ENCODE peak calls at places on chromosomes 6 and 20, in ten cellular contexts. V, F, Q, W, K, E, D, Z, U and G are unnamed samples.

GRCh38 chr6:136582702-136583471 is 32.7 kb upstream of the MAP7 start:
- DNase-seq in F (peak), U (no peak), D (no peak), W (peak), K (peak), V (no peak), Z (peak), Q (no peak), E (no peak), G (peak)

GRCh38 chr6:15595461-15596173 is 67.2 kb downstream of the DTNBP1 start:
- DNase-seq in Z (peak), K (no peak), E (peak), U (no peak), V (no peak), D (no peak), W (peak), F (no peak), Q (no peak), G (peak)

GRCh38 chr6:90610291-90610670 is 23.4 kb upstream of the MAP3K7 start:
- DNase-seq in Q (no peak), W (no peak), F (no peak), Z (peak), K (no peak), D (no peak), U (no peak), E (no peak), V (no peak), G (peak)

GRCh38 chr6:149031545-149032317 is 284.9 kb downstream of the UST start:
- DNase-seq in K (peak), D (no peak), U (no peak), V (no peak), F (no peak), Z (peak), W (peak), Q (peak), E (no peak), G (peak)

GRCh38 chr6:28142446-28142845 is 763 bp downstream of the ZKSCAN8 start:
- DNase-seq in W (peak), F (no peak), Z (peak), E (no peak), U (no peak), V (no peak), K (no peak), D (no peak), Q (no peak), G (peak)

GRCh38 chr20:49562341-49563014 is 5.5 kb downstream of the PTGIS start:
- DNase-seq in Q (no peak), Z (peak), V (no peak), D (no peak), F (peak), W (peak), K (no peak), E (peak), U (peak), G (peak)

GRCh38 chr6:168132531-168133184 is 53.6 kb upstream of the FRMD1 start:
- DNase-seq in D (peak), F (peak), V (no peak), E (peak), Q (no peak), U (peak), W (peak), Z (peak), K (peak), G (peak)

GRCh38 chr20:13008761-13009681 is at the start of gene SPTLC3:
- DNase-seq in W (peak), U (no peak), F (no peak), E (no peak), K (no peak), Q (no peak), D (no peak), Z (peak), V (no peak), G (peak)

GRCh38 chr6:94736231-94736630 is 841.1 kb upstream of the MANEA start:
- DNase-seq in Q (no peak), E (no peak), W (no peak), V (no peak), D (no peak), F (no peak), U (no peak), K (no peak), Z (no peak), G (no peak)

GRCh38 chr6:26345832-26346231 is 19.2 kb upstream of the BTN3A2 start:
- DNase-seq in F (no peak), W (no peak), Z (no peak), D (no peak), Q (no peak), E (no peak), K (no peak), U (no peak), V (no peak), G (no peak)

GRCh38 chr6:26457796-26458688 is at the start of gene BTN2A1:
- DNase-seq in E (peak), W (peak), K (peak), Q (peak), F (peak), Z (peak), U (peak), V (peak), D (no peak), G (peak)

GRCh38 chr6:25547797-25548196 is 104.2 kb upstream of the SCGN start:
- DNase-seq in U (no peak), Z (no peak), W (no peak), F (no peak), E (no peak), K (no peak), V (no peak), Q (no peak), D (no peak), G (no peak)

GRCh38 chr6:29561091-29561490 is 1.6 kb upstream of the UBD start:
- DNase-seq in D (no peak), K (no peak), W (no peak), Z (no peak), V (no peak), Q (no peak), E (no peak), U (no peak), F (no peak), G (no peak)

GRCh38 chr6:125307964-125308615 is 6.3 kb upstream of the HDDC2 start:
- DNase-seq in Z (no peak), D (no peak), K (no peak), Q (no peak), V (no peak), E (peak), W (no peak), U (no peak), F (no peak), G (no peak)

GRCh38 chr20:41476446-41476845 is 109.8 kb upstream of the EMILIN3 start:
- DNase-seq in U (no peak), E (no peak), Z (no peak), W (no peak), K (no peak), D (no peak), V (no peak), F (no peak), Q (no peak), G (no peak)

GRCh38 chr6:54238407-54238806 is 69.8 kb upstream of the TINAG start:
- DNase-seq in V (no peak), F (peak), U (no peak), E (no peak), W (peak), D (no peak), K (no peak), Z (peak), Q (no peak), G (peak)

GRCh38 chr6:84976516-84977420 is 212.4 kb upstream of the TBX18 start:
- DNase-seq in K (peak), Z (peak), Q (no peak), W (peak), D (no peak), F (no peak), V (no peak), U (no peak), E (no peak), G (peak)

GRCh38 chr6:33578164-33578563 is 1.9 kb downstream of the BAK1 start:
- DNase-seq in D (no peak), Z (no peak), E (no peak), U (no peak), K (no peak), W (no peak), V (no peak), Q (no peak), F (no peak), G (no peak)

GRCh38 chr6:52551483-52552277 is 25.2 kb downstream of the TRAM2 start:
- DNase-seq in W (peak), U (peak), D (no peak), Z (peak), K (no peak), Q (no peak), V (no peak), E (peak), F (no peak), G (peak)

GRCh38 chr20:45445805-45446562 is 23.6 kb upstream of the WFDC2 start:
- DNase-seq in F (no peak), W (peak), Z (peak), Q (no peak), D (no peak), E (no peak), K (peak), U (no peak), V (no peak), G (peak)

GRCh38 chr6:119962505-119962904 is 612.9 kb upstream of the MAN1A1 start:
- DNase-seq in D (no peak), U (no peak), F (no peak), W (no peak), Q (no peak), Z (no peak), E (no peak), V (no peak), K (no peak), G (no peak)

GRCh38 chr6:42690151-42690702 is 32.2 kb downstream of the PRPH2 start:
- DNase-seq in W (peak), U (no peak), Q (no peak), V (no peak), E (no peak), Z (peak), F (no peak), K (no peak), D (no peak), G (peak)

GRCh38 chr20:50794181-50794845 is 548 bp upstream of the BCAS4 start:
- DNase-seq in F (no peak), E (no peak), Q (no peak), K (no peak), D (no peak), W (no peak), Z (no peak), V (no peak), U (no peak), G (no peak)

GRCh38 chr6:99219788-99220187 is 129.7 kb downstream of the FAXC start:
- DNase-seq in D (no peak), K (no peak), V (no peak), Q (no peak), U (no peak), F (no peak), E (no peak), W (no peak), Z (no peak), G (no peak)

GRCh38 chr20:53786445-53787267 is 193.0 kb upstream of the ZNF217 start:
- DNase-seq in V (no peak), Z (no peak), Q (peak), K (no peak), W (no peak), U (no peak), D (no peak), E (no peak), F (no peak), G (no peak)

GRCh38 chr20:41086402-41087324 is 50.7 kb upstream of the PLCG1 start:
- DNase-seq in Z (no peak), Q (no peak), K (no peak), W (no peak), U (no peak), D (no peak), E (no peak), F (no peak), V (no peak), G (no peak)

GRCh38 chr6:138246650-138247440 is 28.6 kb upstream of the PBOV1 start:
- DNase-seq in F (no peak), Z (no peak), K (no peak), D (no peak), Q (no peak), W (no peak), V (no peak), E (no peak), U (no peak), G (no peak)

GRCh38 chr6:157710604-157711003 is 112.4 kb upstream of the SNX9 start:
- DNase-seq in F (no peak), U (no peak), W (peak), D (no peak), Z (no peak), V (no peak), Q (no peak), E (peak), K (no peak), G (peak)

GRCh38 chr6:67112120-67112519 is 1405.1 kb upstream of the EYS start:
- DNase-seq in V (no peak), Q (no peak), D (no peak), K (no peak), E (no peak), F (no peak), U (no peak), Z (peak), W (no peak), G (no peak)

GRCh38 chr6:18209539-18210197 is 54.4 kb downstream of the KDM1B start:
- DNase-seq in E (no peak), V (no peak), W (no peak), F (no peak), Z (no peak), K (no peak), Q (no peak), D (no peak), U (no peak), G (no peak)

GRCh38 chr6:9186148-9186547 is 750.8 kb upstream of the SLC35B3 start:
- DNase-seq in K (no peak), E (no peak), Z (no peak), D (no peak), Q (no peak), F (no peak), U (no peak), W (no peak), V (no peak), G (no peak)

GRCh38 chr20:329851-330232 is 4.5 kb downstream of the SOX12 start:
- DNase-seq in E (no peak), Q (no peak), F (no peak), V (no peak), Z (no peak), U (no peak), D (no peak), K (no peak), W (no peak), G (no peak)

GRCh38 chr6:112835078-112835477 is 487.9 kb downstream of the RFPL4B start:
- DNase-seq in E (no peak), V (no peak), Q (no peak), D (no peak), F (no peak), K (no peak), U (no peak), Z (no peak), W (no peak), G (no peak)

GRCh38 chr20:15033269-15033668 is 695.9 kb upstream of the FLRT3 start:
- DNase-seq in Z (no peak), Q (no peak), K (no peak), W (no peak), D (no peak), E (no peak), F (no peak), U (no peak), V (no peak), G (no peak)

GRCh38 chr6:2893276-2893675 is 9.8 kb downstream of the SERPINB9 start:
- DNase-seq in K (no peak), Q (no peak), V (no peak), E (no peak), U (no peak), D (no peak), F (no peak), Z (no peak), W (no peak), G (no peak)

DNA sequence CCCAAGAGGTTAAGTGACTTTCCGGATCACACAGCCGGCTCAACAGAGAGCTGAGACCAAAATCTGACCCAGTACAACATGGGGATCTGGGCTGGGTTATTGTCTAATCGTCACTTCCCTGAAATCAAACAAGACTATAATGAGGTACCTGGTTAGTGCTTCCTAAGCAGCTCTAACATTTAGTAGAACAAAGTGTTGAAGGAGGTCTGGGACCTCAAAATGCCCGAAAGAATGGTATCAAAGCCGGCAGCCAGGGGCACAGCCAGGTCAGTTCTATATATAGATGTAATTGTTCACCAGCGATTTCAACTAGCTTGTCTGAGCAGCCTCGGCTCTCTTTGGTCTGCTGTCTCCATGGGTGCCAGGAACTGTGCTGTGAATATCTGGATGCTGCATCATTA is 245.5 kb upstream of the ECI2 start:
- DNase-seq in E (peak), D (no peak), W (no peak), V (no peak), Q (no peak), F (no peak), Z (peak), U (no peak), K (no peak), G (peak)
- TF ChIP-seq CTCF in E (no peak), D (no peak), W (no peak), V (no peak), Q (no peak), F (no peak), Z (no peak), U (no peak), K (no peak), G (no peak)

DNA sequence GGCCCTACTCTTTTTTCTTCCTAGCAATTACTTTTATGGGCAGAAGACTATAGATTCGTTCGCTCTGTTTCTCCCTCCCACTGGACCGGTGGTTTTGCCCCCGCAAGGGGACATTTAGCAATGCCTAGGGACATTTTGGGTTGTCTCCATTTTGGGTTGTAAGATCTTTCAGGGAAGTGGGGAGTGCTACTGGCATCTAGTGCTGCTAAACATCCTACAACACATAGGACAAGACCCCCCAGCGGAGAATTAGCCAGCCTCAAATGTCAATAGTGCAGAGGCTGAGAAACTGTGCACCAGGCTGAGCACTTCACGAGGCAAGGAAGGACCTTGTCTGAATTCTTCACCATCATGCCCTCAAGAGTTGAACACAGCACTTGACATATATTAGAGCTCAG is 4.8 kb upstream of the ZMYND8 start:
- DNase-seq in D (no peak), U (no peak), F (no peak), K (no peak), E (no peak), Z (no peak), V (no peak), W (no peak), Q (no peak), G (no peak)
- H3K4me3 ChIP-seq in D (no peak), U (peak), F (no peak), K (no peak), E (no peak), Z (no peak), V (no peak), W (no peak), Q (peak), G (no peak)

GRCh38 chr20:32451682-32452461 is 93.7 kb downstream of the ASXL1 start:
- DNase-seq in D (no peak), E (no peak), V (no peak), K (no peak), Z (no peak), F (no peak), Q (no peak), W (no peak), U (no peak), G (no peak)

GRCh38 chr20:32449890-32450401 is 91.8 kb downstream of the ASXL1 start:
- DNase-seq in Z (no peak), D (no peak), U (no peak), Q (no peak), K (no peak), W (no peak), E (no peak), F (no peak), V (no peak), G (no peak)

GRCh38 chr20:32450484-32451061 is 92.4 kb downstream of the ASXL1 start:
- DNase-seq in K (no peak), F (no peak), V (no peak), U (no peak), W (no peak), Z (no peak), Q (no peak), D (no peak), E (no peak), G (no peak)

GRCh38 chr20:32452776-32453466 is 94.8 kb downstream of the ASXL1 start:
- DNase-seq in W (no peak), K (no peak), Z (no peak), E (no peak), Q (no peak), V (no peak), F (no peak), U (no peak), D (no peak), G (no peak)

GRCh38 chr20:32451340-32451681 is 93.2 kb downstream of the ASXL1 start:
- DNase-seq in Z (no peak), E (no peak), Q (no peak), K (no peak), V (no peak), W (no peak), D (no peak), F (no peak), U (no peak), G (no peak)
- TF ChIP-seq CTCF in Z (no peak), E (no peak), Q (no peak), K (no peak), V (no peak), W (no peak), D (no peak), F (no peak), U (no peak), G (no peak)

DNA sequence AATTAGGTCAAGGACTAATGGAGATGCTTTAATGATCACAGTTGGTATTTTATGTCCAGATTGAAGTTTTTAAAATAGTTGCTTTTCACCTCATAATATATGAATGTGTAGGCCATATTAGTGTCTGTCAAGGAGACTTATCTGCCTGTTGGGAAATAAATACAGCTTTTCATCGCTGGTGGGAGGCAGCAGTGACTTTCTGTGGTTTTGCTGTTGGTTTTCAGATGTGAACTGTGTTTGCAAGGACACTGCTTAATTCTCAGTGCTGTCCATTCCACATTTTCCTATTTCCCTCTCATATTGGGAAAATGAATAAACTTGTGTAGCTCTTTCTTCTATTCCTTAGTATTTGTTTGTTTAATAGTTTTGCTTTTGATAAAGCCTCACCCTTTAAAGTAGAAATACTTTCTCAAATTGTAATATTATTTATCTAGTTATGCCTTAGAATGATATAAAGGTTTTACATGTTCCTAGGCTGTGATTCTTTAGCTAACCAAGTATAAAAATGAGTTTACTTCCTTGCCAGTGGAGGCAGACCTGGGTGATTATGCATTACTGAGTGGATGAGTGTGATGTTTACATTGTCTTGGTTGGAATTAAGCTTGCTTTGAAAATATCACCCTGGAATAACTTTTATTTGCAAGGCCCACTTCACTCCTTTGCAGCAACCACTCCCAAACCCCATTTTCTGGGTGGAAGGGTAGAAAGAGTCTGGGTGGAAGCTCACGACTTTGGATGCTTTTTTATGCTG is 3.3 kb downstream of the PLCB4 start:
- DNase-seq in W (no peak), Z (no peak), D (no peak), V (no peak), Q (no peak), U (no peak), E (no peak), K (no peak), F (no peak), G (no peak)
- H3K4me3 ChIP-seq in W (peak), Z (no peak), D (no peak), V (no peak), Q (no peak), U (no peak), E (no peak), K (peak), F (no peak), G (no peak)